ENCODE peak calls at places on chromosomes 11 and 22, in five cellular contexts. X is IMR-90, O is GM12865, J is NB4, R is testis. H is an unnamed sample.

GRCh38 chr22:19674929-19675253 is 39.4 kb upstream of the SEPTIN5 start:
- DNase-seq in X (no peak), O (no peak), J (no peak), R (no peak), H (no peak)

GRCh38 chr22:30224161-30224857 is 22.2 kb downstream of the LIF start:
- DNase-seq in X (no peak), O (peak), J (peak), R (no peak), H (no peak)

GRCh38 chr11:72812968-72813739 is 1.1 kb upstream of the ATG16L2 start:
- DNase-seq in X (peak), O (peak), J (peak), R (no peak), H (no peak)

GRCh38 chr22:25509391-25509791 is 55.1 kb upstream of the GRK3 start:
- DNase-seq in X (peak), O (no peak), J (no peak), R (no peak), H (no peak)

GRCh38 chr11:44003736-44004451 is 43.9 kb upstream of the ACCSL start:
- DNase-seq in X (no peak), O (no peak), J (no peak), R (peak), H (no peak)

GRCh38 chr11:3166268-3167142 is 1.4 kb upstream of the OSBPL5 start:
- DNase-seq in X (no peak), O (no peak), J (no peak), R (no peak), H (no peak)

GRCh38 chr11:13868710-13869403 is 93.7 kb upstream of the SPON1 start:
- DNase-seq in X (no peak), O (no peak), J (no peak), R (no peak), H (no peak)

GRCh38 chr22:25114369-25115362 is 85.0 kb upstream of the CRYBB3 start:
- DNase-seq in X (no peak), O (no peak), J (no peak), R (no peak), H (no peak)

H was measured in skeletal muscle cell.